ENCODE peak calls at places on chromosomes 13 and 19, in four cellular contexts. K is body of pancreas, N is cardiac muscle cell, C is HuH-7. L is an unnamed sample.

GRCh38 chr19:6577410-6578125 is 13.4 kb downstream of the CD70 start:
- DNase-seq in N (no peak), C (no peak), K (no peak), L (no peak)

GRCh38 chr13:114166381-114167131 is 12.5 kb upstream of the CFAP97D2 start:
- DNase-seq in C (no peak), N (no peak), K (no peak), L (no peak)

GRCh38 chr19:47002106-47002766 is 17.4 kb upstream of the NPAS1 start:
- DNase-seq in N (no peak), K (no peak), C (no peak), L (no peak)

GRCh38 chr13:101978546-101979315 is 423.1 kb downstream of the FGF14 start:
- DNase-seq in K (no peak), N (no peak), C (no peak), L (no peak)

GRCh38 chr13:108728370-108728769 is 99.0 kb downstream of the MYO16 start:
- DNase-seq in C (peak; percentile 12), K (no peak), N (peak; percentile 13), L (peak; percentile 33)

GRCh38 chr13:75049936-75050335 is 432.0 kb downstream of the TBC1D4 start:
- DNase-seq in C (no peak), N (no peak), K (no peak), L (no peak)

GRCh38 chr13:35475131-35475959 is 1.1 kb downstream of the MAB21L1 start:
- DNase-seq in C (peak; percentile 26), N (peak; percentile 39), K (no peak), L (no peak)

GRCh38 chr13:81929988-81930387 is 1589.1 kb upstream of the SPRY2 start:
- DNase-seq in C (peak; percentile 10), N (peak; percentile 70), K (no peak), L (peak; percentile 14)

GRCh38 chr13:55190996-55191395 is 1949.7 kb upstream of the PRR20A start:
- DNase-seq in C (no peak), K (no peak), N (no peak), L (no peak)

GRCh38 chr19:8639821-8640401 is 9.5 kb downstream of the NFILZ start:
- DNase-seq in C (no peak), K (no peak), N (no peak), L (no peak)

GRCh38 chr19:4038661-4039096 is 28.0 kb downstream of the ZBTB7A start:
- DNase-seq in K (no peak), C (no peak), N (no peak), L (no peak)

GRCh38 chr19:33666196-33666595 is 44.4 kb downstream of the CHST8 start:
- DNase-seq in K (no peak), C (no peak), N (no peak), L (no peak)

GRCh38 chr13:93915269-93915809 is 564.1 kb downstream of the DCT start:
- DNase-seq in N (no peak), C (no peak), K (no peak), L (no peak)

GRCh38 chr19:10105241-10106099 is 692 bp upstream of the PPAN start:
- DNase-seq in N (no peak), K (no peak), C (no peak), L (no peak)

GRCh38 chr13:30037766-30038165 is 187.3 kb upstream of the UBL3 start:
- DNase-seq in N (no peak), C (no peak), K (no peak), L (no peak)

GRCh38 chr13:27868639-27869435 is 51.0 kb upstream of the PDX1 start:
- DNase-seq in C (no peak), N (peak; percentile 6), K (peak; percentile 34), L (no peak)

GRCh38 chr19:39438270-39438934 is 2.7 kb upstream of the RPS16 start:
- DNase-seq in C (no peak), K (no peak), N (no peak), L (peak; percentile 50)

GRCh38 chr19:50501568-50502475 is 9.2 kb downstream of the JOSD2 start:
- DNase-seq in C (no peak), K (no peak), N (peak; percentile 90), L (no peak)

GRCh38 chr13:43021926-43022670 is 1.3 kb upstream of the DNAJC15 start:
- DNase-seq in N (no peak), K (no peak), C (no peak), L (no peak)

GRCh38 chr19:3403489-3404323 is 37.3 kb downstream of the NFIC start:
- DNase-seq in K (peak; percentile 97), N (peak; percentile 96), C (no peak), L (peak; percentile 48)

L was measured in HepG2.